ENCODE peak calls at places on chromosomes 6 and 20, in nine cellular contexts. G, M, S, D, R, B, V, Q and P are unnamed samples.
A peak's percentile ranks its signal among the peaks of the same experiment; 100 is the strongest.

GRCh38 chr6:11214438-11214837 is 18.0 kb downstream of the NEDD9 start:
- DNase-seq in G (no peak), M (peak; percentile 87), S (no peak), D (no peak), R (no peak), B (no peak), V (no peak), Q (no peak), P (no peak)

GRCh38 chr20:14958626-14959025 is 621.2 kb upstream of the FLRT3 start:
- DNase-seq in G (no peak), M (no peak), S (no peak), D (no peak), R (peak; percentile 67), B (no peak), V (no peak), Q (no peak), P (no peak)

GRCh38 chr6:40371621-40372020 is 215.5 kb downstream of the LRFN2 start:
- DNase-seq in G (no peak), M (no peak), S (no peak), D (no peak), R (peak; percentile 89), B (no peak), V (no peak), Q (no peak), P (no peak)

GRCh38 chr20:17916365-17916996 is 52.1 kb downstream of the SNX5 start:
- DNase-seq in G (no peak), M (no peak), S (no peak), D (peak; percentile 29), R (no peak), B (peak; percentile 52), V (no peak), Q (no peak), P (no peak)

GRCh38 chr6:93165850-93166249 is 253.5 kb downstream of the EPHA7 start:
- DNase-seq in G (no peak), M (no peak), S (no peak), D (no peak), R (peak; percentile 1), B (no peak), V (no peak), Q (no peak), P (no peak)

GRCh38 chr20:23143098-23143497 is 57.0 kb upstream of the CD93 start:
- DNase-seq in G (no peak), M (peak; percentile 86), S (peak; percentile 32), D (peak; percentile 93), R (peak; percentile 86), B (peak; percentile 93), V (no peak), Q (peak; percentile 67), P (peak; percentile 82)

GRCh38 chr6:155521719-155522118 is 66.1 kb upstream of the NOX3 start:
- DNase-seq in G (no peak), M (no peak), S (no peak), D (peak; percentile 80), R (peak; percentile 35), B (no peak), V (no peak), Q (no peak), P (no peak)

GRCh38 chr20:53157443-53158408 is 185.6 kb downstream of the TSHZ2 start:
- DNase-seq in G (peak; percentile 71), M (no peak), S (no peak), D (peak; percentile 41), R (peak; percentile 35), B (peak; percentile 62), V (peak; percentile 12), Q (peak; percentile 34), P (peak; percentile 31)